ENCODE peak calls at places on chromosome 1, in ten cellular contexts. T is AG04450, V is spleen, Q is fibroblast of pulmonary artery, K is epithelial cell of esophagus, C is cardiac muscle cell, Y is Peyer's patch, G is body of pancreas, I is HFF-Myc, R is WTC11. L is an unnamed sample.

GRCh38 chr1:87392241-87393192 is 63.8 kb downstream of the LMO4 start:
- DNase-seq in C (no peak), T (no peak), Q (peak), V (no peak), K (peak), R (no peak), G (peak), Y (peak), I (no peak), L (peak)

GRCh38 chr1:3651939-3652537 is at the start of gene TP73:
- DNase-seq in Y (no peak), Q (no peak), T (no peak), V (peak), C (no peak), G (no peak), K (no peak), I (no peak), R (peak), L (no peak)

GRCh38 chr1:65083263-65083896 is 64.6 kb upstream of the AK4 start:
- DNase-seq in T (no peak), K (peak), Y (no peak), R (no peak), C (no peak), G (no peak), V (no peak), Q (no peak), I (no peak), L (peak)

GRCh38 chr1:19437911-19438310 is 47.4 kb downstream of the CAPZB start:
- DNase-seq in G (no peak), V (no peak), K (no peak), R (no peak), Q (peak), T (no peak), I (no peak), Y (peak), C (no peak), L (no peak)

GRCh38 chr1:82979593-82980230 is 1019.2 kb downstream of the TTLL7 start:
- DNase-seq in G (no peak), K (no peak), R (no peak), V (no peak), C (no peak), I (no peak), Y (no peak), T (no peak), Q (no peak), L (no peak)

GRCh38 chr1:46533179-46533864 is 18.1 kb downstream of the KNCN start:
- DNase-seq in I (no peak), R (peak), Y (no peak), C (peak), Q (peak), K (peak), G (peak), T (no peak), V (peak), L (no peak)

GRCh38 chr1:182357177-182357576 is 34.4 kb downstream of the GLUL start:
- DNase-seq in G (no peak), K (no peak), I (no peak), Q (no peak), T (no peak), Y (no peak), R (no peak), V (no peak), C (no peak), L (no peak)

GRCh38 chr1:62962794-62963776 is 179.2 kb downstream of the ATG4C start:
- DNase-seq in V (no peak), Y (peak), C (peak), K (peak), I (no peak), Q (peak), R (peak), T (no peak), G (peak), L (no peak)

GRCh38 chr1:46110521-46110920 is 21.9 kb downstream of the PIK3R3 start:
- DNase-seq in Q (no peak), Y (no peak), G (no peak), T (no peak), R (no peak), V (no peak), C (no peak), K (no peak), I (no peak), L (no peak)

GRCh38 chr1:12194666-12195216 is 27.9 kb downstream of the TNFRSF1B start:
- DNase-seq in T (no peak), K (no peak), R (no peak), Q (no peak), G (no peak), Y (peak), C (no peak), I (no peak), V (peak), L (no peak)

GRCh38 chr1:40133839-40134238 is 27.3 kb upstream of the RLF start:
- DNase-seq in Y (no peak), I (no peak), R (no peak), C (no peak), Q (no peak), K (no peak), T (no peak), G (no peak), V (no peak), L (no peak)
- TF ChIP-seq CTCF in Y (no peak), I (no peak), R (no peak), C (no peak), Q (no peak), K (no peak), T (no peak), G (no peak), V (no peak), L (no peak)

GRCh38 chr1:246537441-246537840 is 28.6 kb downstream of the TFB2M start:
- DNase-seq in K (no peak), C (no peak), Y (no peak), G (no peak), R (no peak), I (no peak), V (no peak), T (no peak), Q (no peak), L (no peak)
- TF ChIP-seq CTCF in K (no peak), C (no peak), Y (no peak), G (no peak), R (no peak), I (no peak), V (no peak), T (no peak), Q (no peak), L (no peak)

DNA sequence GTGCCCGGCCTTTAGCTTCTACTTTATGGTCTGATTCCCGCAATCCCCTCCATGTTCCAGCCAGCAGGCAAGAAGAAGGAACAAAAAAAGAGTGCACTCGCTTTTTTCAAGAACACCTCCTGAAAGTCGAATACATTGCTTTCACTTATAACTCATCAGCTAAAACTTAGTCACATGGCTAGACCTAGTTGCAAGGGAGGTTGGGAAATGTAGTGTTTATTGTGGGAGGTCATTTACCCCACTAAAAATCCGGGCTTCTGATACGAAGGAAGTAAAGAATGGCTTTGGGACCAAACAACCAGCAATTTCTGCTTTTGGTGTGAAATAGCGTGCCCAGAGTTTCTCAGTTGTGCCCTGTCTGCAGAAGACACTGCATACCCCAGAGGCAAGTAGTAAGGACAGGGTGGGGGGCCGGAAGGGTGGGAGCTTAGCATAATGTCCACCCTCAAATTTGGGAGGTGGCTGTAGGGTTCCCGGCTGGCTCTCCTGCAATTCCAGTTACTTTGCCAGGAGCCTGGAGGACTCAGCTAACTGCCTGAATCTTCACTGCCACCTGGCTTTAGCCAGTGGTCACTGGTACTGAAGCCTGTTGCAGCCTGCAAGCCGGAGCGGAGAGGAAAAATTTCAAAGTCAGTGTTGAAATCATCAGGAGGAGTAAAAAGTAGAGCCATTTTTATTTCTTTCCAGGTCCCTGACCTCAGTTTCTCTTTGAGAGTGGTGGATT is 57.7 kb upstream of the F3 start:
- DNase-seq in Y (no peak), R (peak), I (no peak), Q (no peak), T (no peak), C (peak), V (no peak), G (peak), K (peak), L (no peak)
- TF ChIP-seq CTCF in Y (no peak), R (no peak), I (peak), Q (peak), T (peak), C (peak), V (peak), G (no peak), K (peak), L (peak)

GRCh38 chr1:119546641-119547040 is 39.6 kb downstream of the HSD3B1 start:
- DNase-seq in V (no peak), I (no peak), C (no peak), G (no peak), Y (no peak), Q (no peak), R (no peak), T (no peak), K (no peak), L (no peak)

GRCh38 chr1:119542492-119542946 is 35.5 kb downstream of the HSD3B1 start:
- DNase-seq in G (peak), K (peak), I (no peak), T (no peak), Q (peak), V (no peak), C (no peak), R (no peak), Y (no peak), L (no peak)

GRCh38 chr1:119541389-119541788 is 34.4 kb downstream of the HSD3B1 start:
- DNase-seq in I (no peak), V (no peak), C (no peak), K (peak), R (no peak), T (no peak), Q (no peak), G (no peak), Y (no peak), L (no peak)

GRCh38 chr1:119547306-119547705 is 40.3 kb downstream of the HSD3B1 start:
- DNase-seq in Y (no peak), T (no peak), G (no peak), V (no peak), I (no peak), R (no peak), C (no peak), Q (no peak), K (no peak), L (no peak)

DNA sequence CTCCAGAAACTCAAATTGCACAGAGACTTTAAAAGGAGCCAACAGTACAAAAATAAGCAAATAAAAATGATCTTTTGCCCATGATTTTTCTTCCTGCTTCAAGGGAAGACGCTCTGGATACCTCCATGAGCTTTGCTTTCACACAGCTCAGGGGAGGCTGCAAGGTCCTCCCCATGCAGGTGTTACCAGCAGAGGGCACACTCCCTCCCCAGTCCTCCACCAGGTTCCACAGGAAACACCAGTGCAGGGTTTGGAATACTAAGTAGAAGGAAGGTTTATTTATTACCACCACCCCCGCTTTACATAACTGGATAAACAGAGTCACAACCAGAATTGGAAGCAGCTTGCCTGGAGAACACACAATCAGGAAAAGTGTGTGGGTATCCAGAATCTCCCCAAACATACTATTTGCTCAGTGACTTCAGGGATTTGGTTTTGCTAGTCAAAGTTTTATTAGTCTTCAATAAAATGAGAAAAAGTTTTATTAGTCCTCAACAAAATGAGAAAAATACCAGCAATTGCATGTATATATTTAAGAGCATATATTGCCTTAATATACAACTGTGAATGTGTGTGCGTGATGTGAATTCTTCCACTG is 37.3 kb downstream of the HSD3B1 start:
- DNase-seq in Y (peak), V (no peak), Q (no peak), T (no peak), I (no peak), G (no peak), K (peak), R (peak), C (peak), L (no peak)
- TF ChIP-seq CTCF in Y (no peak), V (peak), Q (peak), T (peak), I (peak), G (no peak), K (peak), R (peak), C (peak), L (peak)

GRCh38 chr1:18037651-18038050 is 69.9 kb upstream of the IGSF21 start:
- DNase-seq in T (no peak), I (no peak), K (no peak), V (no peak), R (no peak), G (no peak), Q (no peak), Y (peak), C (no peak), L (no peak)

GRCh38 chr1:18035145-18035544 is 72.5 kb upstream of the IGSF21 start:
- DNase-seq in C (no peak), Y (no peak), Q (no peak), R (no peak), V (no peak), T (no peak), K (no peak), G (no peak), I (no peak), L (no peak)

GRCh38 chr1:18041107-18041506 is 66.5 kb upstream of the IGSF21 start:
- DNase-seq in G (peak), Q (no peak), K (no peak), Y (peak), R (no peak), V (no peak), C (no peak), T (no peak), I (no peak), L (no peak)

GRCh38 chr1:18041685-18042355 is 65.8 kb upstream of the IGSF21 start:
- DNase-seq in Y (no peak), C (peak), K (no peak), R (peak), V (no peak), I (no peak), G (no peak), T (no peak), Q (no peak), L (no peak)

DNA sequence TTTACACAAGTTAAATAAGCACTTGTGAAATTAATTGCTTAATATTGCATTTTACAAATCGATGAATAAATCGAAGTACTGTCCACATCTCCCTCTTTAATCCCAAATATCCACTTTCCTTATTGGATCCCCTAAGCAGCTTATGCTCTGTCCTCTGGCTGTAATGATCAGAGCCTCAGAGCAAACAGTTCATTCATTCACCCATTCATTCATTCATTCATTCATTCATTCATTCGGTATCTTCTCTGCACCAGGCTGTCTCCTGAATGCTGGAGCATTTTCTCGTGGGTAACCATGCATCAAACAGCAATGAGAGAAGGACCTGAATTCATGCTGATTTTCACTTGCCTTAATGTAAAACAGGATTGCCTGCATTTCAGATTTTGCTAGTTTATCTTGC is 69.5 kb upstream of the IGSF21 start:
- DNase-seq in G (no peak), R (no peak), C (no peak), I (no peak), Y (no peak), Q (no peak), V (no peak), T (no peak), K (no peak), L (no peak)
- TF ChIP-seq CTCF in G (no peak), R (no peak), C (no peak), I (no peak), Y (no peak), Q (no peak), V (no peak), T (no peak), K (no peak), L (no peak)

GRCh38 chr1:179295356-179295755 is 1.8 kb downstream of the SOAT1 start:
- DNase-seq in T (no peak), V (no peak), R (no peak), I (no peak), K (no peak), Q (no peak), Y (no peak), G (peak), C (no peak), L (no peak)

GRCh38 chr1:179296831-179297377 is 3.3 kb downstream of the SOAT1 start:
- DNase-seq in C (no peak), I (no peak), G (no peak), Y (no peak), T (no peak), R (no peak), K (no peak), V (no peak), Q (no peak), L (no peak)

GRCh38 chr1:179296356-179296755 is 2.8 kb downstream of the SOAT1 start:
- DNase-seq in Q (no peak), Y (no peak), V (no peak), C (no peak), G (no peak), T (no peak), I (no peak), K (no peak), R (no peak), L (no peak)

GRCh38 chr1:179288977-179289376 is 4.6 kb upstream of the SOAT1 start:
- DNase-seq in I (no peak), Q (no peak), V (no peak), Y (no peak), K (no peak), T (no peak), R (no peak), C (no peak), G (no peak), L (no peak)

DNA sequence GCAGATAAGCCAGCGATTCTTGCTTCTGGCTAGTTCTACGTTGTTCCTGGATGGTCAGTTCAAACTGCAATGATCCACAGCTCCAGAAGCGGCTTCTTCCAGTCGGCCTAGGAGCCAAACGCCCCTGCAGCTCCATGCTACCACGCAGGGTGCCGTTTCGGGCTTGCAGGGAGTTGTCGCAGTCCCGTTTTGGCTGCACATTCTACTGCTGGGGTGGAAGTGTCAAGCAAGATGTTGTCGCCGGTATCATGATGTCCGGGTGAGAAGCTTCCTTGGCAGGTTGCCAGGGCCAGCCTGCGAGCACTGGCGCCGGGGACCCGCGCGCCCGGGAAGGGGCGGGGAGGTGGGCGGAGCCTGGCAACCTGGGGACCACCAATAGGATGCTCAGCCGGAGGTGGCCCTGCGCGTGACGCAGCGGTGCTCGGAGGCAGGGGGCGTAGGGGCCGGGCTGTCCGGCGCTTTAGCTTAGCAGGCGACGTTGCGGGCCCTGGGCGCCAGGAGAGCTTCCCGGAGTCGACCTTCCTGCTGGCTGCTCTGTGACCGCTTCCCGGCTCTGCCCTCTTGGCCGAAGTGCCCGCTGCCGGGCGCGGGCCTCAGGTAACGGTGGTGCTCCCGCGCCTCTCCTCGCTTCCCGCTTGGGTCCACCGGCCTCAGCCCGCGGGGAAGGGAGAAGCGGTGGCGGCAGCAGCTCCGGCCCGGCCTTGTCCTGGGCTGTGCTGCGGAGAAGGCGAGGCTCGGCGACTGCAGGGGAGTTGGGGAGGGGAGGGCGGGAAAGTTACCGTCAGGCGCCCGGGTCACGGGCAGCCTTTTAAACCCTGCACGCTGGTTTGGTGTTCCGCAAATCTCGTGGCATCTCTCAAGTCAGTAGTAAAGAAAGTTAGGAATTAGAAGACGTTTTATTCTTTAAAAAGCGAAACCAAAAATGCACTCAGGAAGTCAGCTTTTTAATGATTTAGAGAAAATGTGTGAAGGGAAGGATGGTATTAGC is at the start of gene SOAT1:
- DNase-seq in R (peak), K (peak), I (peak), Y (peak), C (peak), T (peak), V (peak), Q (peak), G (peak), L (no peak)
- TF ChIP-seq CTCF in R (no peak), K (no peak), I (peak), Y (no peak), C (peak), T (peak), V (peak), Q (no peak), G (no peak), L (no peak)

GRCh38 chr1:160864173-160864572 is 1.5 kb upstream of the CD244 start:
- DNase-seq in T (no peak), C (no peak), Q (no peak), G (no peak), V (no peak), I (no peak), Y (no peak), R (no peak), K (no peak), L (no peak)

GRCh38 chr1:160866001-160866704 is 3.5 kb upstream of the CD244 start:
- DNase-seq in Q (no peak), C (no peak), V (no peak), K (no peak), R (no peak), G (no peak), Y (peak), I (no peak), T (no peak), L (no peak)

GRCh38 chr1:160866861-160867260 is 4.2 kb upstream of the CD244 start:
- DNase-seq in V (no peak), I (no peak), T (no peak), C (no peak), K (no peak), G (no peak), Q (no peak), Y (no peak), R (no peak), L (no peak)

GRCh38 chr1:160865316-160865715 is 2.6 kb upstream of the CD244 start:
- DNase-seq in V (no peak), I (no peak), G (no peak), Y (no peak), R (no peak), K (no peak), Q (no peak), T (no peak), C (no peak), L (no peak)

DNA sequence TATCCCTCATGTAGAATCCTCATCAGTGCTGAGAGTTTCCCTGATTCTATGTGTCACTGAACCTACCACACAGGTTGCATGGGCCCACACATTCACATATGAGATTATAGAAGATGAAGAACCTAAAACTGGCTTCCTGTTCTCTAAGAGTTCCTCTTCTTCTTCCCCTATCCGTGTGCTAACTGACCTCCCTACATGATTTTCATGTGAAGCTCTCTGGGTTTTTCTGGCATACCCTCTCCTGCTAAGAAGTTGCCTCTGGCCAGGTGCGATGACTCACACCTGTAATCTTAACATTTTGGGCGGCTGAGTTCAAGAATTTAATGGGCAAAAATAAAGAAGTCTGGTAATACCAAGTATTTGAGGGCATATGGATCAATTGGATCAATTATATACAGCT is 5.5 kb upstream of the CD244 start:
- DNase-seq in T (no peak), Y (no peak), I (no peak), R (no peak), G (no peak), K (no peak), V (no peak), Q (no peak), C (no peak), L (no peak)
- TF ChIP-seq CTCF in T (no peak), Y (no peak), I (no peak), R (no peak), G (no peak), K (no peak), V (no peak), Q (no peak), C (no peak), L (no peak)

GRCh38 chr1:201619513-201619912 is 80.6 kb downstream of the NAV1 start:
- DNase-seq in R (no peak), I (no peak), Y (no peak), T (no peak), K (no peak), G (no peak), V (no peak), Q (no peak), C (no peak), L (no peak)
- TF ChIP-seq CTCF in R (no peak), I (no peak), Y (no peak), T (no peak), K (no peak), G (no peak), V (no peak), Q (no peak), C (no peak), L (no peak)

L was measured in epithelial cell of proximal tubule.